ENCODE peak calls at places on chromosomes 16 and 17, in seven cellular contexts. M, K, U, P, A, E and V are unnamed samples.

GRCh38 chr17:21213005-21213404 is 956 bp downstream of the TMEM11 start:
- DNase-seq in P (no peak), M (no peak), U (no peak), A (no peak), E (no peak), K (no peak), V (no peak)

GRCh38 chr16:16027728-16028310 is 78.4 kb downstream of the ABCC1 start:
- DNase-seq in A (no peak), E (peak; percentile 74), K (no peak), U (peak; percentile 70), M (no peak), P (no peak), V (no peak)

GRCh38 chr16:21159281-21159951 is 942 bp downstream of the LDAF1 start:
- DNase-seq in U (no peak), E (no peak), P (no peak), A (peak; percentile 74), K (peak; percentile 15), M (no peak), V (peak; percentile 38)

GRCh38 chr16:75550211-75550662 is 5.8 kb downstream of the TMEM231 start:
- DNase-seq in U (peak; percentile 55), K (peak; percentile 71), P (no peak), E (peak; percentile 88), A (no peak), M (peak; percentile 25), V (no peak)

GRCh38 chr17:39132192-39132600 is 19.2 kb downstream of the PLXDC1 start:
- DNase-seq in P (no peak), K (no peak), U (no peak), A (no peak), M (peak; percentile 83), E (no peak), V (peak; percentile 74)

GRCh38 chr17:43660816-43661493 is 767 bp downstream of the MEOX1 start:
- DNase-seq in U (no peak), A (no peak), E (no peak), M (no peak), K (no peak), P (no peak), V (no peak)

GRCh38 chr17:82330322-82331239 is 3.0 kb downstream of the SECTM1 start:
- DNase-seq in U (peak; percentile 53), P (no peak), E (peak; percentile 47), K (no peak), A (no peak), M (peak; percentile 69), V (no peak)

GRCh38 chr17:77645441-77646430 is 312.8 kb upstream of the TNRC6C start:
- DNase-seq in A (no peak), U (no peak), P (peak; percentile 12), E (no peak), M (no peak), K (no peak), V (no peak)

GRCh38 chr16:10562361-10562899 is 18.0 kb downstream of the EMP2 start:
- DNase-seq in A (no peak), P (no peak), M (no peak), U (no peak), K (no peak), E (no peak), V (no peak)

GRCh38 chr17:78400581-78401240 is 22.3 kb downstream of the PGS1 start:
- DNase-seq in M (no peak), K (no peak), U (no peak), A (no peak), P (no peak), E (no peak), V (no peak)

GRCh38 chr17:72150632-72151460 is 30.0 kb downstream of the SOX9 start:
- DNase-seq in K (peak; percentile 63), E (no peak), M (no peak), A (no peak), P (no peak), U (no peak), V (no peak)